ENCODE peak calls at places on chromosomes 2 and 18, in four cellular contexts. One of them, this sample, is unnamed.

GRCh38 chr2:48589170-48589767 is 28.4 kb upstream of the GTF2A1L start:
- DNase-seq in A549: peak
- DNase-seq in K562: peak
- DNase-seq in SK-N-SH: peak
- DNase-seq in this sample: peak

GRCh38 chr18:38759457-38759856 is 1193.9 kb upstream of the CELF4 start:
- DNase-seq in SK-N-SH: no peak
- DNase-seq in A549: no peak
- DNase-seq in K562: no peak
- DNase-seq in this sample: no peak

GRCh38 chr2:172370821-172371455 is 56.4 kb upstream of the ITGA6 start:
- DNase-seq in K562: no peak
- DNase-seq in A549: no peak
- DNase-seq in SK-N-SH: no peak
- DNase-seq in this sample: no peak

GRCh38 chr18:61464551-61465102 is 131.4 kb downstream of the CDH20 start:
- DNase-seq in SK-N-SH: no peak
- DNase-seq in K562: no peak
- DNase-seq in A549: no peak
- DNase-seq in this sample: no peak

GRCh38 chr2:96108578-96109561 is 7.5 kb downstream of the ADRA2B start:
- DNase-seq in A549: no peak
- DNase-seq in K562: no peak
- DNase-seq in SK-N-SH: no peak
- DNase-seq in this sample: peak

GRCh38 chr2:74767618-74768017 is 66.3 kb upstream of the HK2 start:
- DNase-seq in A549: no peak
- DNase-seq in SK-N-SH: no peak
- DNase-seq in K562: no peak
- DNase-seq in this sample: no peak

GRCh38 chr18:59271606-59272220 is 1.5 kb downstream of the RAX start:
- DNase-seq in K562: no peak
- DNase-seq in SK-N-SH: no peak
- DNase-seq in A549: no peak
- DNase-seq in this sample: no peak

GRCh38 chr2:42200534-42201227 is 31.5 kb downstream of the EML4 start:
- DNase-seq in SK-N-SH: no peak
- DNase-seq in A549: no peak
- DNase-seq in K562: no peak
- DNase-seq in this sample: no peak

GRCh38 chr2:209371407-209371806 is 52.4 kb upstream of the MAP2 start:
- DNase-seq in A549: no peak
- DNase-seq in K562: no peak
- DNase-seq in SK-N-SH: no peak
- DNase-seq in this sample: no peak

GRCh38 chr2:112621792-112622527 is 23.8 kb upstream of the SLC20A1 start:
- DNase-seq in SK-N-SH: no peak
- DNase-seq in A549: no peak
- DNase-seq in K562: no peak
- DNase-seq in this sample: no peak

GRCh38 chr2:160701822-160702221 is 208.2 kb upstream of the RBMS1 start:
- DNase-seq in K562: no peak
- DNase-seq in A549: no peak
- DNase-seq in SK-N-SH: no peak
- DNase-seq in this sample: no peak

GRCh38 chr18:77065221-77065981 is 67.2 kb downstream of the MBP start:
- DNase-seq in K562: no peak
- DNase-seq in A549: peak
- DNase-seq in SK-N-SH: no peak
- DNase-seq in this sample: no peak

GRCh38 chr2:17336458-17336857 is 181.8 kb downstream of the RAD51AP2 start:
- DNase-seq in K562: no peak
- DNase-seq in A549: no peak
- DNase-seq in SK-N-SH: no peak
- DNase-seq in this sample: no peak

GRCh38 chr2:10889741-10890215 is 22.0 kb upstream of the KCNF1 start:
- DNase-seq in K562: no peak
- DNase-seq in SK-N-SH: peak
- DNase-seq in A549: no peak
- DNase-seq in this sample: no peak

GRCh38 chr2:18651842-18652774 is 62.7 kb upstream of the NT5C1B start:
- DNase-seq in A549: no peak
- DNase-seq in K562: no peak
- DNase-seq in SK-N-SH: no peak
- DNase-seq in this sample: no peak

GRCh38 chr2:229081411-229081810 is 189.7 kb downstream of the PID1 start:
- DNase-seq in K562: no peak
- DNase-seq in A549: no peak
- DNase-seq in SK-N-SH: no peak
- DNase-seq in this sample: no peak

GRCh38 chr18:59395226-59396175 is 36.4 kb upstream of the LMAN1 start:
- DNase-seq in K562: no peak
- DNase-seq in A549: no peak
- DNase-seq in SK-N-SH: no peak
- DNase-seq in this sample: no peak

GRCh38 chr2:141384676-141385075 is 746.1 kb downstream of the LRP1B start:
- DNase-seq in K562: no peak
- DNase-seq in SK-N-SH: no peak
- DNase-seq in A549: peak
- DNase-seq in this sample: no peak

GRCh38 chr2:136056077-136056688 is 61.8 kb downstream of the CXCR4 start:
- DNase-seq in K562: no peak
- DNase-seq in SK-N-SH: no peak
- DNase-seq in A549: no peak
- DNase-seq in this sample: no peak
- TF ChIP-seq EP300 in K562: no peak
- TF ChIP-seq EP300 in SK-N-SH: no peak
- TF ChIP-seq EP300 in A549: no peak
- TF ChIP-seq EP300 in this sample: no peak

GRCh38 chr2:240663791-240664190 is 18.9 kb downstream of the AQP12B start:
- DNase-seq in SK-N-SH: no peak
- DNase-seq in K562: no peak
- DNase-seq in A549: no peak
- DNase-seq in this sample: no peak
- TF ChIP-seq CTCF in SK-N-SH: peak
- TF ChIP-seq CTCF in K562: no peak
- TF ChIP-seq CTCF in A549: no peak
- TF ChIP-seq CTCF in this sample: no peak

DNA sequence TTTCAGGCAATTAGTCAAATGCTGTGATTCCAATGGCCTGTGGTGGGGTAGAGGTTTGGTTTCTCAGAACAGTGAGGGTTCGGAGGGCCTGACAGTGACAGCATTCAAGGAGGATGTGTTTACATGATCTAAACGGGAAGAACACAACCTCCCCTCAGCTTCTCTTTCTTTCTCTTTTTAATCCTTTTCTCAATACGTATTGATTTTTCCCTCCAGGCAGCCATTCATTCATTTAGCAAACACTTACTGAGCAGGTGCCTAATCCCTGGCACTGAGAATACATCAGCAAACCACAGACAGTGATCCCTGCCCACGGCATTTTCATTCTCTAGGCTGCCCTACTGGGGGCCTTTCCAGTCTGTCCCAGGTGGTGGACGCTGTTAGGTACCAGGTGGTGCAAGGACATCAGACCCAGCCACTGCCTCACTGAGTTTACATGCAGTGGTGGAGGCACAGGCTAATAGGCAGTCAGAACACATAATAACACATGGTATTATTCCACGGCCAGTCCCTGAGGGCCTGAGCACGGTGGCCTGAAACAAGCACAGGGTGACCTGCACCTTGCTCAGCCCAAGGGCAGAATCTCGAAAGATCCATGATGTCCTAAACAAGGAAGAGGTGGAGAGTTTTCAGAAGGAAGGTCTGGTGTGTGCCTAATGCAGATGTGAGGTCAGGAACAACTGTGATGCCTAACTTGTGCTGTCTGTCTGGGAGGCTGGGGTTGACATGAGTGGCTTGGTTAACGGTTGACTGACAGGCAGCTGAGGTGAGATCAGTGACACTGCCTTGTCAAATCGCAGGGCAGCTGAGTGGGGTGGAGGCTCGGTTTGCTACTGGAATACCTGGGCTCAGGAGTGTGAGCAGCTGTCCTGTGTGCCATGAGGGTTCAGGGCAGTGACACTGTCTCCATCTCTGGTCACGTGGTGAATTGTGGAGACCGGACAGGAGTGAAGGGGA is 785.5 kb upstream of the HS6ST1 start:
- DNase-seq in A549: no peak
- DNase-seq in SK-N-SH: no peak
- DNase-seq in K562: no peak
- DNase-seq in this sample: no peak
- H3K27ac ChIP-seq in A549: no peak
- H3K27ac ChIP-seq in SK-N-SH: no peak
- H3K27ac ChIP-seq in K562: no peak
- H3K27ac ChIP-seq in this sample: no peak

GRCh38 chr2:177405029-177405692 is 12.6 kb downstream of the AGPS start:
- DNase-seq in A549: no peak
- DNase-seq in K562: no peak
- DNase-seq in SK-N-SH: no peak
- DNase-seq in this sample: no peak
- TF ChIP-seq EP300 in A549: no peak
- TF ChIP-seq EP300 in K562: no peak
- TF ChIP-seq EP300 in SK-N-SH: no peak
- TF ChIP-seq EP300 in this sample: no peak

GRCh38 chr2:197358927-197359326 is 48.3 kb upstream of the ANKRD44 start:
- DNase-seq in K562: no peak
- DNase-seq in SK-N-SH: no peak
- DNase-seq in A549: no peak
- DNase-seq in this sample: no peak

GRCh38 chr2:197360744-197361156 is 50.2 kb upstream of the ANKRD44 start:
- DNase-seq in SK-N-SH: peak
- DNase-seq in A549: no peak
- DNase-seq in K562: no peak
- DNase-seq in this sample: no peak

GRCh38 chr2:197357986-197358385 is 47.4 kb upstream of the ANKRD44 start:
- DNase-seq in A549: no peak
- DNase-seq in K562: no peak
- DNase-seq in SK-N-SH: no peak
- DNase-seq in this sample: no peak

GRCh38 chr2:197356136-197356535 is 45.6 kb upstream of the ANKRD44 start:
- DNase-seq in A549: peak
- DNase-seq in K562: no peak
- DNase-seq in SK-N-SH: no peak
- DNase-seq in this sample: no peak

DNA sequence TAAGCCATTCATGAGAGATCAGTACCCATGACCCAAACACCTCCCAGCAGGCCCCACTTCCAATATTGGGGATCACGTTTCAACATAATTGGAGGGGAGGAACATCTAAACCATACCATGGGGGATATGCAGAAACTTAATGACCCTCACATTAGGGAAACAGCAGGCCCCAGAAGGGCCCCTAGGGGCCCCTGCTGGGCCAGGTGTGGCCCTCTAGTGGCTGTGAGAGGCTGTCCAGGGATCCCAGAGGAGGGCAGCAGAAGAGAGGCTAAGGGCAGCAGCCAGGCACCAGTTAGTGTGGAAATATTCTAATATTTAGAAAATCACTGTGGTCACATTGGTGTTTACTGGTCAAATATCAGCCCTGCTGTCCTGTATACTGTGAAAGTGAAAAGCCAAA is 49.3 kb upstream of the ANKRD44 start:
- DNase-seq in SK-N-SH: no peak
- DNase-seq in K562: no peak
- DNase-seq in A549: no peak
- DNase-seq in this sample: no peak
- TF ChIP-seq CTCF in SK-N-SH: no peak
- TF ChIP-seq CTCF in K562: peak
- TF ChIP-seq CTCF in A549: no peak
- TF ChIP-seq CTCF in this sample: no peak

GRCh38 chr2:12044857-12045256 is 298.4 kb downstream of the LPIN1 start:
- DNase-seq in A549: no peak
- DNase-seq in SK-N-SH: no peak
- DNase-seq in K562: no peak
- DNase-seq in this sample: no peak
- H3K27ac ChIP-seq in A549: no peak
- H3K27ac ChIP-seq in SK-N-SH: no peak
- H3K27ac ChIP-seq in K562: no peak
- H3K27ac ChIP-seq in this sample: no peak

GRCh38 chr2:234403751-234404150 is 93.1 kb downstream of the ARL4C start:
- DNase-seq in K562: no peak
- DNase-seq in SK-N-SH: no peak
- DNase-seq in A549: no peak
- DNase-seq in this sample: no peak

GRCh38 chr2:234404957-234405356 is 91.9 kb downstream of the ARL4C start:
- DNase-seq in SK-N-SH: no peak
- DNase-seq in A549: no peak
- DNase-seq in K562: no peak
- DNase-seq in this sample: no peak

GRCh38 chr2:234405472-234405871 is 91.4 kb downstream of the ARL4C start:
- DNase-seq in A549: no peak
- DNase-seq in K562: no peak
- DNase-seq in SK-N-SH: no peak
- DNase-seq in this sample: no peak

GRCh38 chr2:234403074-234403473 is 93.8 kb downstream of the ARL4C start:
- DNase-seq in K562: no peak
- DNase-seq in A549: no peak
- DNase-seq in SK-N-SH: no peak
- DNase-seq in this sample: no peak

DNA sequence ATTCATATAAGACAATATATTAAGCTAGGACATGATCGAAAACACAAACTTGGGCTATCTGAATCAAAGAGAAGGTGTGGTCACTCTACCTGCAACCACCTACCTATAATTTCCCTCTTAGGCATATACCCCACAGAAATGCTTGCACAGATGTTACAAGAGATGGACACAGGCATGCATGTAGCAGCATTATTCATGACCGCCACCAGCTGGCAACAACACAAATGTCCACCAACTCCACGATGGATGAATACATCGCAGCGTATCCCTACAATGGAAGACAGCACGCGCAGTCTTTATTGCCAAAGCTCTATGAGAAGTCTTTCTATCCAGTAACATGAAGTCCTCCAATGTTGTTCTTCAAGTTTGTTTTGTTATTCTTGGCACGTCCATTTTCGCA is 90.8 kb downstream of the ARL4C start:
- DNase-seq in K562: no peak
- DNase-seq in SK-N-SH: no peak
- DNase-seq in A549: peak
- DNase-seq in this sample: no peak
- TF ChIP-seq EP300 in K562: no peak
- TF ChIP-seq EP300 in SK-N-SH: no peak
- TF ChIP-seq EP300 in A549: no peak
- TF ChIP-seq EP300 in this sample: no peak

GRCh38 chr2:64595397-64596160 is 58.1 kb downstream of the SERTAD2 start:
- DNase-seq in K562: no peak
- DNase-seq in SK-N-SH: no peak
- DNase-seq in A549: peak
- DNase-seq in this sample: no peak
- TF ChIP-seq CTCF in K562: peak
- TF ChIP-seq CTCF in SK-N-SH: peak
- TF ChIP-seq CTCF in A549: peak
- TF ChIP-seq CTCF in this sample: no peak